ENCODE peak calls at places on chromosomes 3 and 15, in five cellular contexts. One of them, this sample, is unnamed.

GRCh38 chr3:171142985-171143384 is 116.5 kb upstream of the SLC2A2 start:
- DNase-seq in hepatocyte: no peak
- DNase-seq in heart right ventricle: no peak
- DNase-seq in HL-60: no peak
- DNase-seq in CD8-positive, alpha-beta T cell: no peak
- DNase-seq in this sample: no peak

GRCh38 chr3:189186093-189186492 is 14.3 kb downstream of the TPRG1 start:
- DNase-seq in hepatocyte: no peak
- DNase-seq in heart right ventricle: peak
- DNase-seq in HL-60: no peak
- DNase-seq in CD8-positive, alpha-beta T cell: no peak
- DNase-seq in this sample: no peak

GRCh38 chr3:72174043-72174442 is 389.1 kb upstream of the PROK2 start:
- DNase-seq in hepatocyte: no peak
- DNase-seq in heart right ventricle: no peak
- DNase-seq in HL-60: no peak
- DNase-seq in CD8-positive, alpha-beta T cell: no peak
- DNase-seq in this sample: no peak

GRCh38 chr3:151925876-151926275 is 52.4 kb downstream of the SUCNR1 start:
- DNase-seq in hepatocyte: no peak
- DNase-seq in heart right ventricle: no peak
- DNase-seq in HL-60: no peak
- DNase-seq in CD8-positive, alpha-beta T cell: no peak
- DNase-seq in this sample: no peak

GRCh38 chr3:85592256-85592655 is 633.5 kb downstream of the CADM2 start:
- DNase-seq in hepatocyte: no peak
- DNase-seq in heart right ventricle: no peak
- DNase-seq in HL-60: no peak
- DNase-seq in CD8-positive, alpha-beta T cell: no peak
- DNase-seq in this sample: no peak

GRCh38 chr3:187922704-187923393 is 177.6 kb upstream of the BCL6 start:
- DNase-seq in hepatocyte: no peak
- DNase-seq in heart right ventricle: no peak
- DNase-seq in HL-60: no peak
- DNase-seq in CD8-positive, alpha-beta T cell: no peak
- DNase-seq in this sample: no peak

GRCh38 chr3:157542711-157543485 is 39.7 kb upstream of the VEPH1 start:
- DNase-seq in hepatocyte: peak
- DNase-seq in heart right ventricle: peak
- DNase-seq in HL-60: no peak
- DNase-seq in CD8-positive, alpha-beta T cell: no peak
- DNase-seq in this sample: no peak

GRCh38 chr3:102129774-102130608 is 280.7 kb downstream of the NFKBIZ start:
- DNase-seq in hepatocyte: peak
- DNase-seq in heart right ventricle: no peak
- DNase-seq in HL-60: peak
- DNase-seq in CD8-positive, alpha-beta T cell: no peak
- DNase-seq in this sample: no peak

GRCh38 chr3:10717756-10718155 is 98.3 kb upstream of the SLC6A11 start:
- DNase-seq in hepatocyte: no peak
- DNase-seq in heart right ventricle: no peak
- DNase-seq in HL-60: no peak
- DNase-seq in CD8-positive, alpha-beta T cell: no peak
- DNase-seq in this sample: no peak

GRCh38 chr3:194095464-194095863 is 40.5 kb upstream of the HES1 start:
- DNase-seq in hepatocyte: no peak
- DNase-seq in heart right ventricle: peak
- DNase-seq in HL-60: no peak
- DNase-seq in CD8-positive, alpha-beta T cell: no peak
- DNase-seq in this sample: no peak

GRCh38 chr3:47794585-47794984 is 8.4 kb upstream of the DHX30 start:
- DNase-seq in hepatocyte: no peak
- DNase-seq in heart right ventricle: no peak
- DNase-seq in HL-60: no peak
- DNase-seq in CD8-positive, alpha-beta T cell: no peak
- DNase-seq in this sample: no peak

GRCh38 chr15:72472907-72473669 is 1.0 kb upstream of the ARIH1 start:
- DNase-seq in hepatocyte: peak
- DNase-seq in heart right ventricle: no peak
- DNase-seq in HL-60: no peak
- DNase-seq in CD8-positive, alpha-beta T cell: no peak
- DNase-seq in this sample: no peak

GRCh38 chr3:18791752-18792151 is 356.6 kb upstream of the KCNH8 start:
- DNase-seq in hepatocyte: no peak
- DNase-seq in heart right ventricle: no peak
- DNase-seq in HL-60: no peak
- DNase-seq in CD8-positive, alpha-beta T cell: no peak
- DNase-seq in this sample: no peak

GRCh38 chr15:38076806-38077205 is 142.4 kb downstream of the TMCO5A start:
- DNase-seq in hepatocyte: no peak
- DNase-seq in heart right ventricle: no peak
- DNase-seq in HL-60: no peak
- DNase-seq in CD8-positive, alpha-beta T cell: no peak
- DNase-seq in this sample: no peak

GRCh38 chr3:178353292-178353814 is 182.9 kb upstream of the KCNMB2 start:
- DNase-seq in hepatocyte: no peak
- DNase-seq in heart right ventricle: no peak
- DNase-seq in HL-60: no peak
- DNase-seq in CD8-positive, alpha-beta T cell: no peak
- DNase-seq in this sample: no peak

GRCh38 chr15:60076055-60076454 is 71.9 kb downstream of the FOXB1 start:
- DNase-seq in hepatocyte: no peak
- DNase-seq in heart right ventricle: no peak
- DNase-seq in HL-60: no peak
- DNase-seq in CD8-positive, alpha-beta T cell: no peak
- DNase-seq in this sample: no peak

GRCh38 chr3:113275876-113276580 is 64.7 kb downstream of the BOC start:
- DNase-seq in hepatocyte: no peak
- DNase-seq in heart right ventricle: no peak
- DNase-seq in HL-60: no peak
- DNase-seq in CD8-positive, alpha-beta T cell: no peak
- DNase-seq in this sample: no peak

GRCh38 chr3:17176757-17177156 is 292.0 kb downstream of the PLCL2 start:
- DNase-seq in hepatocyte: no peak
- DNase-seq in heart right ventricle: no peak
- DNase-seq in HL-60: no peak
- DNase-seq in CD8-positive, alpha-beta T cell: no peak
- DNase-seq in this sample: no peak

GRCh38 chr15:81052046-81052445 is 51.3 kb downstream of the TLNRD1 start:
- DNase-seq in hepatocyte: no peak
- DNase-seq in heart right ventricle: no peak
- DNase-seq in HL-60: no peak
- DNase-seq in CD8-positive, alpha-beta T cell: no peak
- DNase-seq in this sample: no peak

GRCh38 chr3:57948782-57949242 is 59.4 kb upstream of the FLNB start:
- DNase-seq in hepatocyte: no peak
- DNase-seq in heart right ventricle: no peak
- DNase-seq in HL-60: no peak
- DNase-seq in CD8-positive, alpha-beta T cell: no peak
- DNase-seq in this sample: no peak

GRCh38 chr3:177615015-177615414 is 417.7 kb upstream of the TBL1XR1 start:
- DNase-seq in hepatocyte: no peak
- DNase-seq in heart right ventricle: peak
- DNase-seq in HL-60: peak
- DNase-seq in CD8-positive, alpha-beta T cell: no peak
- DNase-seq in this sample: no peak

GRCh38 chr3:172869356-172869755 is 118.8 kb downstream of the ECT2 start:
- DNase-seq in hepatocyte: peak
- DNase-seq in heart right ventricle: no peak
- DNase-seq in HL-60: no peak
- DNase-seq in CD8-positive, alpha-beta T cell: no peak
- DNase-seq in this sample: no peak

GRCh38 chr3:123081718-123082369 is 15.0 kb downstream of the PDIA5 start:
- DNase-seq in hepatocyte: no peak
- DNase-seq in heart right ventricle: no peak
- DNase-seq in HL-60: no peak
- DNase-seq in CD8-positive, alpha-beta T cell: no peak
- DNase-seq in this sample: no peak

GRCh38 chr3:184737063-184737462 is 25.2 kb upstream of the MAGEF1 start:
- DNase-seq in hepatocyte: no peak
- DNase-seq in heart right ventricle: no peak
- DNase-seq in HL-60: no peak
- DNase-seq in CD8-positive, alpha-beta T cell: no peak
- DNase-seq in this sample: no peak

GRCh38 chr3:41173926-41174702 is 25.2 kb upstream of the CTNNB1 start:
- DNase-seq in hepatocyte: no peak
- DNase-seq in heart right ventricle: peak
- DNase-seq in HL-60: no peak
- DNase-seq in CD8-positive, alpha-beta T cell: no peak
- DNase-seq in this sample: no peak

GRCh38 chr3:132231633-132232032 is 85.6 kb upstream of the ACP3 start:
- DNase-seq in hepatocyte: peak
- DNase-seq in heart right ventricle: no peak
- DNase-seq in HL-60: peak
- DNase-seq in CD8-positive, alpha-beta T cell: no peak
- DNase-seq in this sample: no peak

GRCh38 chr3:56681963-56682457 is 1.1 kb downstream of the TASOR start:
- DNase-seq in hepatocyte: no peak
- DNase-seq in heart right ventricle: no peak
- DNase-seq in HL-60: no peak
- DNase-seq in CD8-positive, alpha-beta T cell: no peak
- DNase-seq in this sample: no peak

GRCh38 chr3:187955076-187955952 is 198.6 kb upstream of the LPP start:
- DNase-seq in hepatocyte: peak
- DNase-seq in heart right ventricle: no peak
- DNase-seq in HL-60: peak
- DNase-seq in CD8-positive, alpha-beta T cell: no peak
- DNase-seq in this sample: no peak

GRCh38 chr3:100030346-100030745 is 84.0 kb downstream of the FILIP1L start:
- DNase-seq in hepatocyte: no peak
- DNase-seq in heart right ventricle: no peak
- DNase-seq in HL-60: no peak
- DNase-seq in CD8-positive, alpha-beta T cell: no peak
- DNase-seq in this sample: no peak

GRCh38 chr3:174094671-174095070 is 697.1 kb downstream of the NLGN1 start:
- DNase-seq in hepatocyte: no peak
- DNase-seq in heart right ventricle: no peak
- DNase-seq in HL-60: no peak
- DNase-seq in CD8-positive, alpha-beta T cell: no peak
- DNase-seq in this sample: no peak

GRCh38 chr3:82354181-82354696 is 592.8 kb upstream of the GBE1 start:
- DNase-seq in hepatocyte: no peak
- DNase-seq in heart right ventricle: peak
- DNase-seq in HL-60: no peak
- DNase-seq in CD8-positive, alpha-beta T cell: no peak
- DNase-seq in this sample: no peak

GRCh38 chr3:196163687-196164493 is 47.3 kb downstream of the ZDHHC19 start:
- DNase-seq in hepatocyte: no peak
- DNase-seq in heart right ventricle: peak
- DNase-seq in HL-60: peak
- DNase-seq in CD8-positive, alpha-beta T cell: no peak
- DNase-seq in this sample: no peak
- H3K4me3 ChIP-seq in hepatocyte: no peak
- H3K4me3 ChIP-seq in heart right ventricle: peak
- H3K4me3 ChIP-seq in HL-60: peak
- H3K4me3 ChIP-seq in CD8-positive, alpha-beta T cell: no peak
- H3K4me3 ChIP-seq in this sample: no peak

GRCh38 chr3:15755780-15756179 is 42.0 kb downstream of the ANKRD28 start:
- DNase-seq in hepatocyte: no peak
- DNase-seq in heart right ventricle: no peak
- DNase-seq in HL-60: no peak
- DNase-seq in CD8-positive, alpha-beta T cell: no peak
- DNase-seq in this sample: no peak

GRCh38 chr3:15755181-15755580 is 42.6 kb downstream of the ANKRD28 start:
- DNase-seq in hepatocyte: no peak
- DNase-seq in heart right ventricle: no peak
- DNase-seq in HL-60: no peak
- DNase-seq in CD8-positive, alpha-beta T cell: no peak
- DNase-seq in this sample: no peak

GRCh38 chr3:15756505-15756904 is 41.3 kb downstream of the ANKRD28 start:
- DNase-seq in hepatocyte: no peak
- DNase-seq in heart right ventricle: no peak
- DNase-seq in HL-60: no peak
- DNase-seq in CD8-positive, alpha-beta T cell: no peak
- DNase-seq in this sample: no peak

GRCh38 chr3:15753056-15753710 is 44.6 kb downstream of the ANKRD28 start:
- DNase-seq in hepatocyte: no peak
- DNase-seq in heart right ventricle: no peak
- DNase-seq in HL-60: no peak
- DNase-seq in CD8-positive, alpha-beta T cell: no peak
- DNase-seq in this sample: no peak

GRCh38 chr3:15754047-15754446 is 43.7 kb downstream of the ANKRD28 start:
- DNase-seq in hepatocyte: no peak
- DNase-seq in heart right ventricle: no peak
- DNase-seq in HL-60: no peak
- DNase-seq in CD8-positive, alpha-beta T cell: no peak
- DNase-seq in this sample: no peak
- H3K27ac ChIP-seq in hepatocyte: no peak
- H3K27ac ChIP-seq in heart right ventricle: no peak
- H3K27ac ChIP-seq in HL-60: no peak
- H3K27ac ChIP-seq in CD8-positive, alpha-beta T cell: no peak
- H3K27ac ChIP-seq in this sample: no peak

DNA sequence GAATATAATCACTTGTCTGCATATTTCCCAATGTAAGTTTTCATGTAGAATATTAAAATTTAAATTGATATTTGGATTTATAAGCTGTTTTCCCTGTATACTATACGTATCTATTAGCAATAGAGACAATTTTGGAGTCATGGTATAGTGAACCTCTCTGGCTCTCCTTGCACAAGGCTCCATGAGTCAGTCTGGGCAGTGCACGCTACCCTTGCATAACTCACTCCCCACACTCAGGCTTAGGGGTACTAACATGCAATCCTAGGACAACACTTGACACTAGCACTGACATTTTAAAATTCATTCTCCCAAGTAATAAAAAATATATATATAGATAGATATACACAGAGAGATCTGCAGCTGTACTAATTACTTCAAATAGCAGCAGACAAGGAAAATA is 39.2 kb downstream of the SLC24A1 start:
- DNase-seq in hepatocyte: no peak
- DNase-seq in heart right ventricle: no peak
- DNase-seq in HL-60: peak
- DNase-seq in CD8-positive, alpha-beta T cell: no peak
- DNase-seq in this sample: no peak
- H3K4me3 ChIP-seq in hepatocyte: no peak
- H3K4me3 ChIP-seq in heart right ventricle: no peak
- H3K4me3 ChIP-seq in HL-60: no peak
- H3K4me3 ChIP-seq in CD8-positive, alpha-beta T cell: no peak
- H3K4me3 ChIP-seq in this sample: no peak

DNA sequence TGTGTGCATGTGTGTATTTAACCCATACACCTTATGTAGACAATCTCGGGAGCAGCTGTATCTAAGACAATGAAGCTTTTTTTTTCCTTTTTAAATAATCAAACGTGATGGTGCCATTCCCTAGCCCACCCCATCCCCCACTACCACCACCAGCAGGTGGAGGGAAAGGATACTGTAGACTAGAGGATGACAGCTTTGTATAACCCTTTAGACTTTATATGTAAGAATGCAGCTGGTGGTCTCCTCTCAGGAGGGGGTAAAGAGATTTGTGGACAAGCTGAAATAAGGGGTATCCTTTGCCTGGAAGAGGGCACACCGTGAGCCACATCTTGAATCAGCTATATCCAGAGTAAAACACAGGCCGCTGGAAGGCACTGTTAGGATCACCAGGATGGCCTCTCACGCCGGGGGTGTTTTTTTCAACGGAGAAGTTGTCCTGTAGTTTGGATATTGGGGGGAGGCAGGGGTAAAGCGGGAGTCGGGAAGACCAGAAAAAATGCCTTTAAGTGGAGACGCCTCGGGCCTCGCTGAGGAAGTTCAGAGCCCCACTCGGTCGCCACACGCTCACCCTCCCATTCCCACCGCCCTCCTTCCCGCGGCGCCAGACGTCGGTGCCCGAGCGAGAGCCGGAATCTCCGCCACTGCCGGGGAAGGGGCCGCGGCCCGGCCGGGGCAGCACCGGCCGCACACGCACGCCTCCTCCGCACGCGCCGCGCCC is 1.0 kb downstream of the KPNA4 start:
- DNase-seq in hepatocyte: peak
- DNase-seq in heart right ventricle: peak
- DNase-seq in HL-60: no peak
- DNase-seq in CD8-positive, alpha-beta T cell: peak
- DNase-seq in this sample: peak
- H3K27ac ChIP-seq in hepatocyte: peak
- H3K27ac ChIP-seq in heart right ventricle: peak
- H3K27ac ChIP-seq in HL-60: peak
- H3K27ac ChIP-seq in CD8-positive, alpha-beta T cell: peak
- H3K27ac ChIP-seq in this sample: peak

This sample was measured in effector memory CD4-positive, alpha-beta T cell.